ENCODE peak calls at places on chromosomes 16 and 17, in nine cellular contexts. Y, A, I, T, S, G, L, D and M are unnamed samples.

GRCh38 chr17:46976626-46977270 is 2.3 kb downstream of the RPRML start:
- DNase-seq in Y (no peak), A (no peak), I (no peak), T (no peak), S (no peak), G (no peak), L (peak; percentile 58), D (no peak), M (peak; percentile 38)

GRCh38 chr17:65703891-65704290 is 142.4 kb upstream of the AXIN2 start:
- DNase-seq in Y (no peak), A (no peak), I (no peak), T (no peak), S (no peak), G (no peak), L (no peak), D (no peak), M (no peak)

GRCh38 chr17:77320501-77321256 is 179.9 kb downstream of the SEC14L1 start:
- DNase-seq in Y (peak; percentile 66), A (peak; percentile 22), I (no peak), T (no peak), S (no peak), G (no peak), L (no peak), D (no peak), M (no peak)

GRCh38 chr17:32588135-32588534 is 101.3 kb downstream of the CDK5R1 start:
- DNase-seq in Y (no peak), A (no peak), I (no peak), T (no peak), S (no peak), G (no peak), L (peak; percentile 38), D (no peak), M (no peak)

GRCh38 chr16:88807626-88808453 is 3.9 kb downstream of the APRT start:
- DNase-seq in Y (no peak), A (no peak), I (no peak), T (no peak), S (no peak), G (no peak), L (no peak), D (no peak), M (no peak)

GRCh38 chr17:1904273-1905052 is 74.7 kb downstream of the RPA1 start:
- DNase-seq in Y (peak; percentile 58), A (no peak), I (no peak), T (no peak), S (no peak), G (no peak), L (no peak), D (no peak), M (no peak)

GRCh38 chr17:74825003-74825627 is 34.6 kb downstream of the GRIN2C start:
- DNase-seq in Y (no peak), A (no peak), I (no peak), T (peak; percentile 67), S (no peak), G (no peak), L (no peak), D (no peak), M (no peak)

GRCh38 chr17:13523164-13523563 is 78.6 kb downstream of the HS3ST3A1 start:
- DNase-seq in Y (no peak), A (no peak), I (no peak), T (no peak), S (no peak), G (no peak), L (no peak), D (no peak), M (no peak)

GRCh38 chr17:6868579-6868978 is 37.0 kb upstream of the TEKT1 start:
- DNase-seq in Y (no peak), A (peak; percentile 29), I (no peak), T (no peak), S (no peak), G (no peak), L (no peak), D (no peak), M (no peak)

GRCh38 chr16:53183442-53183841 is 128.7 kb downstream of the CHD9 start:
- DNase-seq in Y (no peak), A (no peak), I (no peak), T (no peak), S (no peak), G (no peak), L (no peak), D (no peak), M (no peak)

GRCh38 chr17:33955461-33955860 is 299.6 kb upstream of the CCL2 start:
- DNase-seq in Y (no peak), A (no peak), I (no peak), T (no peak), S (no peak), G (no peak), L (no peak), D (no peak), M (no peak)

GRCh38 chr17:82517230-82517865 is 2.2 kb upstream of the FOXK2 start:
- DNase-seq in Y (no peak), A (no peak), I (no peak), T (no peak), S (no peak), G (no peak), L (no peak), D (no peak), M (no peak)

GRCh38 chr17:38449364-38449763 is 21.1 kb downstream of the ARHGAP23 start:
- DNase-seq in Y (no peak), A (peak; percentile 43), I (no peak), T (no peak), S (no peak), G (no peak), L (no peak), D (no peak), M (no peak)

GRCh38 chr16:85583491-85584181 is 29.5 kb upstream of the GSE1 start:
- DNase-seq in Y (no peak), A (peak; percentile 85), I (no peak), T (no peak), S (no peak), G (no peak), L (no peak), D (no peak), M (no peak)

GRCh38 chr17:48723555-48724239 is 712 bp downstream of the PRAC2 start:
- DNase-seq in Y (no peak), A (no peak), I (no peak), T (no peak), S (peak; percentile 36), G (no peak), L (no peak), D (no peak), M (no peak)

GRCh38 chr16:57781741-57782606 is 20.3 kb downstream of the KIFC3 start:
- DNase-seq in Y (no peak), A (peak; percentile 54), I (no peak), T (no peak), S (no peak), G (no peak), L (no peak), D (peak; percentile 63), M (no peak)

GRCh38 chr16:17572145-17572544 is 101.4 kb upstream of the XYLT1 start:
- DNase-seq in Y (no peak), A (no peak), I (no peak), T (no peak), S (no peak), G (no peak), L (no peak), D (no peak), M (no peak)

GRCh38 chr17:46212634-46213435 is 19.6 kb upstream of the KANSL1 start:
- DNase-seq in Y (peak; percentile 65), A (peak; percentile 83), I (peak; percentile 39), T (peak; percentile 52), S (peak; percentile 82), G (peak; percentile 13), L (peak; percentile 78), D (peak; percentile 79), M (no peak)

GRCh38 chr17:81329279-81329926 is 34.3 kb upstream of the SLC38A10 start:
- DNase-seq in Y (no peak), A (peak; percentile 94), I (no peak), T (peak; percentile 78), S (no peak), G (no peak), L (peak; percentile 66), D (peak; percentile 70), M (no peak)

GRCh38 chr17:51362818-51363598 is 102.7 kb downstream of the UTP18 start:
- DNase-seq in Y (no peak), A (peak; percentile 32), I (no peak), T (no peak), S (no peak), G (no peak), L (no peak), D (no peak), M (no peak)

GRCh38 chr16:87581867-87582220 is 20.5 kb upstream of the JPH3 start:
- DNase-seq in Y (no peak), A (peak; percentile 96), I (no peak), T (no peak), S (no peak), G (no peak), L (peak; percentile 73), D (peak; percentile 99), M (no peak)

GRCh38 chr16:84318091-84318975 is 23.7 kb downstream of the WFDC1 start:
- DNase-seq in Y (no peak), A (no peak), I (no peak), T (no peak), S (no peak), G (no peak), L (no peak), D (no peak), M (no peak)

GRCh38 chr17:76458580-76459490 is 5.9 kb upstream of the UBE2O start:
- DNase-seq in Y (peak; percentile 78), A (peak; percentile 75), I (no peak), T (no peak), S (peak; percentile 15), G (no peak), L (no peak), D (no peak), M (no peak)

GRCh38 chr17:80112471-80113032 is 11.2 kb downstream of the GAA start:
- DNase-seq in Y (no peak), A (no peak), I (no peak), T (no peak), S (no peak), G (no peak), L (no peak), D (no peak), M (no peak)

GRCh38 chr16:83738926-83739503 is 68.8 kb upstream of the HSBP1 start:
- DNase-seq in Y (no peak), A (peak; percentile 52), I (no peak), T (no peak), S (no peak), G (no peak), L (no peak), D (no peak), M (no peak)

GRCh38 chr17:35660902-35661301 is 70.5 kb upstream of the RASL10B start:
- DNase-seq in Y (no peak), A (no peak), I (no peak), T (no peak), S (no peak), G (no peak), L (peak; percentile 13), D (no peak), M (no peak)

GRCh38 chr16:49914697-49915096 is 58.8 kb upstream of the ZNF423 start:
- DNase-seq in Y (no peak), A (no peak), I (no peak), T (no peak), S (no peak), G (no peak), L (no peak), D (no peak), M (no peak)

GRCh38 chr17:40004712-40005111 is 10.5 kb upstream of the CSF3 start:
- DNase-seq in Y (no peak), A (no peak), I (no peak), T (no peak), S (no peak), G (no peak), L (no peak), D (no peak), M (no peak)

GRCh38 chr16:69123894-69124293 is 8.5 kb downstream of the CHTF8 start:
- DNase-seq in Y (peak; percentile 65), A (peak; percentile 79), I (peak; percentile 31), T (peak; percentile 79), S (peak; percentile 78), G (peak; percentile 49), L (peak; percentile 60), D (peak; percentile 56), M (peak; percentile 39)

GRCh38 chr16:15032547-15033308 is 23.1 kb downstream of the NTAN1 start:
- DNase-seq in Y (no peak), A (peak; percentile 78), I (no peak), T (no peak), S (no peak), G (no peak), L (no peak), D (no peak), M (no peak)

GRCh38 chr16:89373355-89374110 is 116.8 kb downstream of the ANKRD11 start:
- DNase-seq in Y (no peak), A (peak; percentile 59), I (no peak), T (no peak), S (no peak), G (no peak), L (no peak), D (peak; percentile 50), M (no peak)